ENCODE peak calls at places on chromosome 20, in four cellular contexts. U is GM12878, N is HL-60, F is K562. J is an unnamed sample.

GRCh38 chr20:21583486-21584168 is 69.8 kb upstream of the NKX2-2 start:
- DNase-seq in U (no peak), F (no peak), N (no peak), J (no peak)

GRCh38 chr20:21522479-21523397 is 8.9 kb upstream of the NKX2-2 start:
- DNase-seq in F (no peak), U (no peak), N (no peak), J (no peak)

GRCh38 chr20:34639755-34640222 is 37.1 kb downstream of the PIGU start:
- DNase-seq in F (no peak), U (no peak), N (no peak), J (no peak)

GRCh38 chr20:4726710-4727391 is 5.1 kb downstream of the PRND start:
- DNase-seq in F (no peak), U (peak), N (peak), J (peak)

GRCh38 chr20:56443654-56444540 is 24.5 kb upstream of the RTF2 start:
- DNase-seq in N (no peak), U (no peak), F (no peak), J (no peak)

GRCh38 chr20:49610701-49611538 is 43.0 kb upstream of the PTGIS start:
- DNase-seq in U (no peak), F (peak), N (peak), J (peak)

GRCh38 chr20:59805266-59805665 is 128.2 kb downstream of the SYCP2 start:
- DNase-seq in U (no peak), N (no peak), F (no peak), J (no peak)

GRCh38 chr20:3312940-3313656 is 74.1 kb upstream of the SLC4A11 start:
- DNase-seq in U (no peak), F (no peak), N (peak), J (no peak)

GRCh38 chr20:4962257-4962855 is 39.0 kb downstream of the SLC23A2 start:
- DNase-seq in F (no peak), U (no peak), N (peak), J (no peak)

GRCh38 chr20:18506744-18507143 is 996 bp upstream of the SEC23B start:
- DNase-seq in N (peak), F (no peak), U (no peak), J (no peak)

GRCh38 chr20:20568604-20569205 is 143.7 kb downstream of the RALGAPA2 start:
- DNase-seq in N (no peak), F (peak), U (no peak), J (no peak)

GRCh38 chr20:5735845-5736530 is 14.2 kb upstream of the SHLD1 start:
- DNase-seq in N (no peak), F (no peak), U (no peak), J (no peak)

GRCh38 chr20:18727032-18727508 is 86.5 kb upstream of the SCP2D1 start:
- DNase-seq in F (no peak), N (no peak), U (no peak), J (no peak)

GRCh38 chr20:4038047-4038459 is 22.7 kb upstream of the RNF24 start:
- DNase-seq in N (peak), U (peak), F (peak), J (peak)

GRCh38 chr20:41140226-41141133 is 3.1 kb downstream of the PLCG1 start:
- DNase-seq in U (no peak), N (no peak), F (no peak), J (no peak)

GRCh38 chr20:22962567-22963439 is 72.3 kb upstream of the SSTR4 start:
- DNase-seq in N (no peak), U (no peak), F (no peak), J (no peak)

GRCh38 chr20:3246682-3247081 is 7.7 kb upstream of the SLC4A11 start:
- DNase-seq in N (no peak), U (no peak), F (no peak), J (no peak)

GRCh38 chr20:21361266-21361665 is 36.1 kb downstream of the NKX2-4 start:
- DNase-seq in U (no peak), F (no peak), N (no peak), J (no peak)

GRCh38 chr20:25399038-25399430 is 8.4 kb upstream of the ABHD12 start:
- DNase-seq in F (peak), U (no peak), N (no peak), J (no peak)

GRCh38 chr20:31918471-31919105 is 33.3 kb downstream of the PDRG1 start:
- DNase-seq in F (no peak), U (no peak), N (no peak), J (no peak)

GRCh38 chr20:60422848-60423247 is 464.6 kb downstream of the CDH26 start:
- DNase-seq in F (no peak), N (no peak), U (no peak), J (no peak)

GRCh38 chr20:4154958-4155411 is 139.6 kb upstream of the RNF24 start:
- DNase-seq in N (peak), U (no peak), F (peak), J (no peak)

GRCh38 chr20:4014031-4014474 is 1.3 kb downstream of the RNF24 start:
- DNase-seq in U (no peak), N (peak), F (peak), J (no peak)

GRCh38 chr20:17828598-17829144 is 128.9 kb downstream of the BANF2 start:
- DNase-seq in N (no peak), U (no peak), F (no peak), J (no peak)

GRCh38 chr20:8183526-8183925 is 51.5 kb downstream of the PLCB1 start:
- DNase-seq in F (no peak), U (no peak), N (no peak), J (no peak)

DNA sequence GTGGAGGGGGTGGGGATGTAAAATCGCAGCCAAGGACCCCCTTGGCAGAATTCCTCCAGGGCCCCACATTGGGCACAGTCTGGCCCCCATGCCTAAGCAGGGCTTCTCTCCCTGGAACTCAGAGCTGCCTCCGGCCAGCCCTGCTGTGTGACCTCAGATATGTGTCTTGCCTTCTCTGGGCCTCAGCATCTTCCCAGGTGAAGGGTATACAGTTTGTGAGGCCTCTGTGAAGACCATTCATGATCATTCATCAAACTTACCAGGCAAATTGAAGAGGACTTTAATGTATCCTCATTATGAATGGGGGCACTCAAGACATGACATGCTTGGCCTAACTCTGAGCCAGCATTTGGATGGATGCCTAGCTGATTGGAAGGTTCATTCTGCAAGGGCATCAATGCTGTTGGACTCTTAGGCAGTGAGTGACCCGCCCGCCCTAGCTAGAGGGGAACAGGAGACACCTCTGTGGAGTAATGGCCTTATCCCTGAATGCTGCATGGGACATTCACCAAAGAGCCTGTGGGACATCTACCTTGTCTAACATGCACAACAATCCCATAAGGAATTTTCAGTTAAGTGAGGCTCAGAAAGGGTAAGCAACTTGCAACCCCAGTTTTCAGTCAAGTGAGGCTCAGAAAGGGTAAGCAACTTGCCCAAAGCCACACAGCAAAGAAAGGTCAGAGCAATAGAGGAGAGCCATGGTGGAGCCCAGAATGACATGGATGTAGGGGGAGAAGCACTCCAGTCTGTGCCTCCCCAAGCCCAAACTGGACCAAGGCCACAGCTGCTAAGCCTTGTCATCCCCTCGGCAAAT is 533 bp downstream of the CCN5 start:
- DNase-seq in N (no peak), U (no peak), F (no peak), J (no peak)
- TF ChIP-seq SPI1 in N (no peak), U (no peak), F (no peak), J (no peak)

GRCh38 chr20:58622671-58623578 is 28.2 kb upstream of the STX16 start:
- DNase-seq in N (no peak), U (no peak), F (no peak), J (no peak)
- TF ChIP-seq SPI1 in N (no peak), U (no peak), F (no peak), J (no peak)

GRCh38 chr20:1879934-1880333 is 15.3 kb upstream of the SIRPA start:
- DNase-seq in U (no peak), F (no peak), N (no peak), J (no peak)

GRCh38 chr20:1880529-1881239 is 14.5 kb upstream of the SIRPA start:
- DNase-seq in U (no peak), F (no peak), N (no peak), J (no peak)

GRCh38 chr20:1881240-1881835 is 13.9 kb upstream of the SIRPA start:
- DNase-seq in N (no peak), F (no peak), U (no peak), J (no peak)

GRCh38 chr20:1877604-1878195 is 17.5 kb upstream of the SIRPA start:
- DNase-seq in F (no peak), N (no peak), U (no peak), J (no peak)

DNA sequence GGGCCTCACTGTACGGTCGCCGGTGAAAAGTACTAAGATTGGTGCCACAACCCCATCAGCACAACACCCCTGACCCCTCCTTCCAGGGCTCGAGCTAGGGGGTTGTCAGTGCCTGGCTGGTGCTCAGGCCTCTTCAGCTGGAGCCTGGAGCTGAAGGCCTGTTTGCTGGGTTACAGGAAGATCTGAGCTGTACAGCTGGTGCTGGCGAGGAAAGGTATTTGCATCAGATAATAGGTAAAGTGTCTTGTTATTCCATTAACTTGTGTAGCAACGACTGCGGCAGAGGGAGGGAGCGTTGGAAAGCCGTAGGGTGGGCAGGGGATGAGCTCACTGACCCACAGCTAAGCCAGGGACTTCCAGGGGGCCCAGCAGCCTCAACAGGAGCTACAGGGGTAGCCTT is 15.8 kb upstream of the SIRPA start:
- DNase-seq in N (no peak), U (no peak), F (no peak), J (no peak)
- TF ChIP-seq SPI1 in N (no peak), U (no peak), F (no peak), J (no peak)

GRCh38 chr20:33296206-33296605 is 13.2 kb downstream of the BPIFB1 start:
- DNase-seq in F (no peak), U (no peak), N (no peak), J (no peak)
- TF ChIP-seq SPI1 in F (no peak), U (no peak), N (no peak), J (no peak)

GRCh38 chr20:36861625-36861874 is 14.4 kb upstream of the TLDC2 start:
- DNase-seq in N (no peak), F (no peak), U (no peak), J (no peak)

GRCh38 chr20:36860339-36860738 is 15.6 kb upstream of the TLDC2 start:
- DNase-seq in N (no peak), F (no peak), U (no peak), J (no peak)

GRCh38 chr20:36862857-36863668 is 12.9 kb upstream of the TLDC2 start:
- DNase-seq in U (no peak), F (no peak), N (no peak), J (no peak)

GRCh38 chr20:36860811-36861624 is 14.9 kb upstream of the TLDC2 start:
- DNase-seq in U (no peak), N (no peak), F (no peak), J (no peak)

GRCh38 chr20:36861875-36862801 is 13.8 kb upstream of the TLDC2 start:
- DNase-seq in U (no peak), N (no peak), F (peak), J (no peak)
- TF ChIP-seq SPI1 in U (no peak), N (no peak), F (peak), J (no peak)

DNA sequence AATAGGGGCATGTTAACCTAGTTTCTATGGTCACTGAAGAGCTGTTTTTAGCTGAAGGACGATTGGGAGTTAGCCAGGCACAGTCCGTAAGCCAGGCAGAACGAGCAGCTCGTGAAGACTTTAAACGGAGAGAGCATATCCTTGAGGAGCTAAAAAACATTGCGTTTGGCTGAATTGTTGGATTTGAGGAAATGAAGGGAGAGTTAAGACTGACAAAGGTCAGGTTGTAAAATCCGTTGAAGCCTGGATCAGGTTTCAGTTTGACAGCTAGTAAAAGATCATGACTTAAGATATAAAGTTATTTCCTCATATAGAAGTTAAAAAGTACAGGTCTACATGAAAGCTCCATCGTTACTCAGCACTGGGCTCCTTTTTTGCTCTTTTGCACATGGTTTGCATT is 2.8 kb downstream of the DBNDD2 start:
- DNase-seq in U (no peak), N (no peak), F (no peak), J (no peak)
- TF ChIP-seq SPI1 in U (no peak), N (no peak), F (no peak), J (no peak)

GRCh38 chr20:51457281-51457932 is 85.1 kb downstream of the NFATC2 start:
- DNase-seq in F (no peak), N (peak), U (no peak), J (no peak)
- TF ChIP-seq SPI1 in F (no peak), N (no peak), U (no peak), J (no peak)

GRCh38 chr20:48574383-48574782 is 253.4 kb downstream of the PREX1 start:
- DNase-seq in F (peak), N (no peak), U (no peak), J (no peak)
- TF ChIP-seq SPI1 in F (no peak), N (no peak), U (no peak), J (no peak)

DNA sequence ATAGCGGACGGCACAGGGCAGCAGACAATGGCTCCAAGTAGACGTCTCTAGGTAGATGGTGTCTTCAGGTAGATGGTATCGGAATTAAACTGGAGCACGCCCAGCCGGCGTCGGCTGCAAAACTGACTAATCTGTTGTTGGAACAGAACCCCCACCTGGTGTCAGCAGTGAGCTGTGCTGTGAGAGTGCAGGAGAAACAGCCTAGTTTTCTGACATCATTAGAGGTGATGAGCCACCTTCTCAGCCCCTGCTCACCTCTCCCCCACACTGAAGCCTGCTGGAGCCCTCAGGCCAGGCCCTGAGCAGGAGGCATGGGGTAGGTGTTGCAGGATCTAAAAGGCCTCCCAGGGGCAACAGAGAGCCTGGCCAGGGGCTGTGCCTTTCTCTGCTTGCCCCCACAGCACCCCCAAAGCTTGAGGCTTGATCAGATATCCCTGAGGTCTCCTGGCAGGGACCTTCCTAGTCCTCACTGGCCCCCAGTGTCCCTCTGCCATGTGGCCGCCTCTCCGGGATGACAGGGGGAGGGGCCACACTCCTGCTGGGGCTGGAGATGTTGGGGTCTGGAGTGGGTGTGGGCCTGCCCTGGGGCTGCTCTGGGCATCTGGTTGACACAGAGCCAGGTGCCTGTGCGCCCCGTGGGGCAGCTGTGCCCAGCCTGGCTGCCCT is 6.9 kb upstream of the HELZ2 start:
- DNase-seq in F (peak), N (no peak), U (no peak), J (peak)
- TF ChIP-seq SPI1 in F (no peak), N (no peak), U (no peak), J (no peak)

DNA sequence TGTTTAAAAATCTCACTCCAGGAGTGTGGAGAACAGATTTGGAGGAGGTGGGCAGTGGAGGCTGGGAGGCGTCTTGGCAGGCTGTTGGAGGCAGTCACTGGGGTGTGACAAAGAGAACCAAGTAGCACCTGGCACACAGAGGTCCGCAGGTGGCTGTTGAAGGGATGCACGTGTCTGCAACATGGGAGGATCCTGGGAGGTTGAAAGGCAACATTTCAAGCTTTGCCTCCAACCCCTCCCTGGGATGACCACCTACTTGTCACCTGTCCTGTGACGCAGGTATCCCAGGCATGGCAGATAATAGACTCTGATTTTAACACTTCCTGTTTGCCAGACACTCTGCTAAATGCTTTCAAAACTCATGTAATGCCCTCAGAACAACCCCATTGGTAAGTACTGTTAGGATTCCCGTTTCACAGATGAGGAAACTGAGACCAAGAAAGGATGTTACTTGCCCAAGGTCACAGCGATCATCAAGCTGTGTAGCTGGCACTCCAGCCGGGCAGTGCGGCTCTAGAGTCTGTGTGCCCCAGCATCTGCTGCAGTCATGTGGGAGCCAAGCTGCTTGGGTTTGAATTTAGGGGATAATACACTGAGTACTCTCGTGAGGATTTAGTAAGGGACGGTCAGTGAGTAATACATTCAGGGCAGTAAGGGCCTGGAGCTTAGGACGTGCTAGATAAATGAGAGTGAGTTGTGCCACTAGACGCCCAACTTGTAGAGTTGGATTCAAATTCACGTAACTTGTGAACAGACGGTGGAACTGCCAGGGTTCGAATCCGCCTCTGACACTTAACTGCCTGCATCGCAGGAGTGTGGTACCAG is 69.9 kb downstream of the EYA2 start:
- DNase-seq in N (no peak), U (no peak), F (no peak), J (no peak)
- TF ChIP-seq SPI1 in N (no peak), U (no peak), F (no peak), J (no peak)

J was measured in GM12891.